ENCODE peak calls at places on chromosomes 3 and 15, in four cellular contexts. P is hepatocyte, S is endodermal cell, N is testis. W is an unnamed sample. For H3K4me1, the result is how much of the 10 kb centered on the place peaks cover.

GRCh38 chr15:92803852-92804609 is 96.1 kb upstream of the CHD2 start:
- DNase-seq in P (peak), N (peak), S (no peak), W (no peak)

GRCh38 chr3:132867956-132868355 is 145.7 kb upstream of the NPHP3 start:
- DNase-seq in P (no peak), N (no peak), S (no peak), W (no peak)

GRCh38 chr3:149466192-149466591 is 8.3 kb upstream of the TM4SF4 start:
- DNase-seq in N (no peak), S (peak), P (no peak), W (no peak)

GRCh38 chr15:99113547-99114271 is 8.8 kb downstream of the SYNM start:
- DNase-seq in N (no peak), P (no peak), S (no peak), W (no peak)

GRCh38 chr3:19931180-19931692 is 2.8 kb downstream of the EFHB start:
- DNase-seq in S (no peak), P (no peak), N (no peak), W (no peak)

GRCh38 chr15:71654714-71655174 is 155.6 kb upstream of the NR2E3 start:
- DNase-seq in P (no peak), S (no peak), N (no peak), W (no peak)

GRCh38 chr3:51441282-51442030 is 50.4 kb downstream of the RBM15B start:
- DNase-seq in N (no peak), S (no peak), P (no peak), W (peak)

GRCh38 chr15:45372032-45372995 is 6.0 kb downstream of the GATM start:
- DNase-seq in S (no peak), P (no peak), N (no peak), W (no peak)

GRCh38 chr15:26929588-26929987 is 41.4 kb upstream of the GABRG3 start:
- DNase-seq in S (no peak), P (no peak), N (no peak), W (no peak)

GRCh38 chr3:57597973-57598351 is 818 bp upstream of the ARF4 start:
- DNase-seq in S (no peak), N (no peak), P (peak), W (no peak)

GRCh38 chr3:22106213-22106867 is 355.3 kb upstream of the ZNF385D start:
- DNase-seq in N (no peak), S (no peak), P (no peak), W (no peak)

GRCh38 chr3:177517906-177518305 is 320.6 kb upstream of the TBL1XR1 start:
- DNase-seq in P (no peak), N (no peak), S (no peak), W (no peak)

GRCh38 chr3:187929115-187929828 is 184.0 kb upstream of the BCL6 start:
- DNase-seq in S (no peak), N (no peak), P (no peak), W (no peak)

GRCh38 chr15:29631076-29632070 is 190.9 kb downstream of the TJP1 start:
- DNase-seq in P (no peak), S (no peak), N (no peak), W (no peak)

GRCh38 chr15:48693474-48693873 is 48.0 kb upstream of the FBN1 start:
- DNase-seq in P (no peak), N (no peak), S (no peak), W (no peak)

GRCh38 chr15:35557544-35557943 is 11.6 kb upstream of the DPH6 start:
- DNase-seq in N (no peak), S (no peak), P (no peak), W (no peak)

DNA sequence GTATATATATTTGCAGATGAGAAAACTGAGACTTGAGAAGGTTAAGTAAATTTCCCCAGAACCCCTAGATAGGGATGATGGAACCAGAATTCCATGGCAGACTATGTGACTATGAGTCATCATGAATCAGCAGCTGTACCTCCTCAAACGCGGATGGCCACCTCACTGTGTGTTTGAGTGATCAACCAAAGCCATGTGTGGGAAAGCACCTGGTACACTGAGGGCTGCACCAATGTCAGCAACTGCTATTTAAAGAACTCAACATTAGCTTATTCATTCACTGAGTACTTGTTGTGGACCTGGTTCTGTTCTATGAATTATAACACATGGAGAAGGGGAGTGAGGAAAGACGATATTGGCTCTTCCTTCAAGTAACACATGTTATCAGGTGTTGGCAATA is 377.0 kb downstream of the GAP43 start:
- DNase-seq in P (peak), N (no peak), S (no peak), W (no peak)
- H3K27ac ChIP-seq in P (no peak), N (no peak), S (no peak), W (no peak)

DNA sequence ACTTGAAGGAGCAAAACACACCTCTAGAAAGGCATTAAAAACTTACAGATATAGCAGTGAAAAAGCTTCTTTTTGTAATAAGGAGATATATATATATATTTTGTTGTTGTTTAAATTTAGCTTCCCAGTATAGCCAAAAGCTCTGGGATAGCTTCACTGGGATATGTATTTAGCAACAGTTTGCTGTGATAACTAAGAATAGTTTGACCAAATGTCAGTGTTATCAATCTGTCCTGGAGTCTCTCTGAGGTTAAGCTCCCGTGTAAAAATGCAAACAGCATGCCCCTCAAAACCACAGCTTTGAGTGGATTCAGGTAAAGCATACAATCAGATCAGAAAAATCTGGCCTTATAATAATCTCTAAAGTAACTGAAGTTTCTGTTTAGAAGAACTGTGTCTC is 2.9 kb downstream of the CADPS start:
- DNase-seq in N (no peak), S (no peak), P (no peak), W (no peak)
- H3K4me1 ChIP-seq in N (under half), S (under half), P (under half), W (under half)

DNA sequence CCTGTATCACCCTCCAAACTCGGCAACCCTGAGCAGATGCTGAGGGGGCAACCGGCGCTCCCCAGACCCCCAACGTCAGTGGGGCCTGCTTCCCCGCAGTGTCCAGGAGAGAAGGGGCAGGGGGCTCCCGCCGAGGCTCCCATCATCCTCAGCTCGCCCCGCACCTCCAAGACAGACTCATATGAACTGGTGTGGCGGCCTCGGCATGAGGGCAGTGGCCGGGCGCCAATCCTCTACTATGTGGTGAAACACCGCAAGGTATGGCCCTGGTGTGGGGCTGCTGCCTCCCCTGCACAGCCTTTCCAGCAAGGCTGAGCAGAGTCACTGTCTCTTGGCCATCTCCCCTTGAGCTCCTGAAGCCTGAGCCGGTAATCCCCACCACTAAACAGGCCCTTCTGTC is 63.1 kb downstream of the BOC start:
- DNase-seq in N (no peak), P (no peak), S (no peak), W (no peak)
- H3K4me3 ChIP-seq in N (no peak), P (no peak), S (no peak), W (no peak)

GRCh38 chr3:46866032-46866595 is 2.9 kb upstream of the MYL3 start:
- DNase-seq in P (no peak), N (no peak), S (no peak), W (no peak)
- H3K27ac ChIP-seq in P (no peak), N (no peak), S (no peak), W (no peak)

GRCh38 chr3:128784843-128785242 is 58.9 kb downstream of the RAB7A start:
- DNase-seq in P (no peak), S (no peak), N (no peak), W (no peak)
- H3K4me1 ChIP-seq in P (under half), S (under half), N (under half), W (half or more)

DNA sequence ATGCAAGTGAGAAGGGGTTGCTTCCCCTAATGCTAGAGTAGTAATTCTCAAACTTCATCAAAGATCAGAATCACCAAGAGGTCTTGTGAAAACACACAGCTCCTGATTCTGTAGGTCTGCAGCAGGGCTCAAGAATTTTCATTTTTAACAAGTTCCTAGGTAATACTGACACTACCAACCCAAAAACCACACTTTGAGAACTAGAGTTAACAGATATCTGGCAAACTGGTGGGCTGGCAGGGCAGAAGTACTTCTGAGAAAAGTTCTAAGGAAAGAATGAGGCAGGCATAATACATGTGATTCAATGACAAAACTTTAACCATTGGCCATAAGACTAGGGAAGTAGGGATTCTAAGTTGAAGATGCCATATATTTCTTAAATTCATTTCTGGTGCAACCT is 8.8 kb upstream of the MINDY2 start:
- DNase-seq in P (no peak), N (no peak), S (no peak), W (no peak)
- H3K4me3 ChIP-seq in P (no peak), N (no peak), S (no peak), W (no peak)

DNA sequence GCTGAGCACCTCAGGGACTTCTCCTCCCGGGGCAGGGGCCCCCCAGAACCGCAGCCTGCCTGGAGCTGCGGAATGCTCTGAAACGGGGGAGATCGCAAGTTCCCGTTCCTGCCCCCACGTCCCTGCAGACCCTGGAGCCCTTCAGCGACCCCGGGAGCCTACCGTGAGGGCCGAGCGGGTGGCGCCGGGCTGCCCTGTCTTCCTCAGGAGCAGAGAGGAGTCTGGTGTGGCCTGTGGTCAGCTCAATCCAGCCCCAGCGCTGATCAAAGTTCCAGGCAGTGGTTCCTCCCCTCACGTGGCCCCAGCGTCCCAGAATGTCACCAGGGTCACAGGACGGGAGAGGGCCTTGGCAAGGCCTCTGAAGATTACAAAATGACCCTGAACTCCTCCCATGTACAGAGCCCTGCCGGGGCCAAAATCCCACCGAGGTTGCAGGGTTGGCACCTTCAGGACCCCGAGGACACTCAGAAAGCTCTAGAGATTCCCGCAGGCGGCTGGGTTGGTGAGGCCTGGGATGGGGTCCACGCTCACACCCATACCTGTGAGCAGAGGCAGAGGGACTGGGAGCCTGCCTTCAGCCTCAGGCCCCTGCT is at the start of gene CPN2:
- DNase-seq in P (no peak), N (no peak), S (no peak), W (no peak)
- H3K27ac ChIP-seq in P (no peak), N (no peak), S (no peak), W (no peak)

GRCh38 chr3:72380193-72380592 is 468.1 kb downstream of the SHQ1 start:
- DNase-seq in P (no peak), S (no peak), N (no peak), W (no peak)
- H3K4me1 ChIP-seq in P (under half), S (under half), N (under half), W (under half)

W was measured in CD4-positive, alpha-beta memory T cell.